ENCODE peak calls at places on chromosome 7, in four cellular contexts. One of them, this sample, is unnamed.

GRCh38 chr7:131625817-131626372 is 69.5 kb upstream of the PODXL start:
- DNase-seq in amniotic stem cell: peak; percentile 47
- DNase-seq in naive thymus-derived CD8-positive, alpha-beta T cell: no peak
- DNase-seq in HEK293T: no peak
- DNase-seq in this sample: no peak

GRCh38 chr7:127530148-127530547 is 55.2 kb downstream of the GCC1 start:
- DNase-seq in amniotic stem cell: no peak
- DNase-seq in naive thymus-derived CD8-positive, alpha-beta T cell: no peak
- DNase-seq in HEK293T: no peak
- DNase-seq in this sample: no peak

GRCh38 chr7:92546856-92547497 is 18.4 kb downstream of the RBM48 start:
- DNase-seq in amniotic stem cell: no peak
- DNase-seq in naive thymus-derived CD8-positive, alpha-beta T cell: no peak
- DNase-seq in HEK293T: no peak
- DNase-seq in this sample: no peak

GRCh38 chr7:127954371-127954770 is 76.9 kb downstream of the LRRC4 start:
- DNase-seq in amniotic stem cell: no peak
- DNase-seq in naive thymus-derived CD8-positive, alpha-beta T cell: no peak
- DNase-seq in HEK293T: no peak
- DNase-seq in this sample: peak; percentile 21

GRCh38 chr7:158829342-158830210 is at the start of gene ESYT2:
- DNase-seq in amniotic stem cell: peak; percentile 95
- DNase-seq in naive thymus-derived CD8-positive, alpha-beta T cell: peak; percentile 99
- DNase-seq in HEK293T: peak; percentile 100
- DNase-seq in this sample: peak; percentile 82

GRCh38 chr7:104973909-104974415 is 40.0 kb upstream of the KMT2E start:
- DNase-seq in amniotic stem cell: peak; percentile 55
- DNase-seq in naive thymus-derived CD8-positive, alpha-beta T cell: no peak
- DNase-seq in HEK293T: no peak
- DNase-seq in this sample: no peak

GRCh38 chr7:115340828-115341227 is 418.9 kb downstream of the MDFIC start:
- DNase-seq in amniotic stem cell: peak; percentile 24
- DNase-seq in naive thymus-derived CD8-positive, alpha-beta T cell: no peak
- DNase-seq in HEK293T: no peak
- DNase-seq in this sample: no peak

GRCh38 chr7:152336754-152337368 is 98.9 kb downstream of the KMT2C start:
- DNase-seq in amniotic stem cell: no peak
- DNase-seq in naive thymus-derived CD8-positive, alpha-beta T cell: no peak
- DNase-seq in HEK293T: peak; percentile 59
- DNase-seq in this sample: no peak

GRCh38 chr7:155863721-155864151 is 51.5 kb upstream of the SHH start:
- DNase-seq in amniotic stem cell: no peak
- DNase-seq in naive thymus-derived CD8-positive, alpha-beta T cell: no peak
- DNase-seq in HEK293T: no peak
- DNase-seq in this sample: no peak